ENCODE peak calls at places on chromosomes 4 and X, in nine cellular contexts. D, V, Y, U, A, C, I, P and H are unnamed samples.

GRCh38 chrX:152635941-152636340 is 1.8 kb upstream of the GABRQ start:
- DNase-seq in D (no peak), V (no peak), Y (no peak), U (no peak), A (no peak), C (peak), I (peak), P (no peak), H (peak)

GRCh38 chr4:88005086-88005485 is 2.3 kb upstream of the PKD2 start:
- DNase-seq in D (no peak), V (no peak), Y (no peak), U (no peak), A (no peak), C (peak), I (peak), P (no peak), H (no peak)

GRCh38 chr4:119731146-119731742 is 102.6 kb upstream of the PDE5A start:
- DNase-seq in D (no peak), V (no peak), Y (no peak), U (no peak), A (no peak), C (no peak), I (peak), P (no peak), H (no peak)

GRCh38 chrX:75968293-75968692 is 183.2 kb upstream of the MAGEE2 start:
- DNase-seq in D (no peak), V (no peak), Y (no peak), U (no peak), A (no peak), C (no peak), I (no peak), P (no peak), H (no peak)

GRCh38 chr4:3206439-3207100 is 42.4 kb upstream of the MSANTD1 start:
- DNase-seq in D (no peak), V (no peak), Y (no peak), U (no peak), A (no peak), C (no peak), I (no peak), P (no peak), H (no peak)

GRCh38 chr4:7197910-7198309 is 5.6 kb downstream of the SORCS2 start:
- DNase-seq in D (no peak), V (no peak), Y (no peak), U (peak), A (no peak), C (no peak), I (no peak), P (no peak), H (no peak)

GRCh38 chr4:47118192-47118879 is 87.0 kb downstream of the GABRB1 start:
- DNase-seq in D (no peak), V (no peak), Y (no peak), U (no peak), A (no peak), C (no peak), I (no peak), P (no peak), H (no peak)

GRCh38 chr4:100063355-100063754 is 113.3 kb upstream of the H2AZ1 start:
- DNase-seq in D (no peak), V (no peak), Y (no peak), U (no peak), A (no peak), C (no peak), I (no peak), P (no peak), H (no peak)

GRCh38 chr4:8407756-8408155 is 32.8 kb downstream of the ACOX3 start:
- DNase-seq in D (no peak), V (no peak), Y (no peak), U (no peak), A (no peak), C (no peak), I (no peak), P (no peak), H (no peak)

GRCh38 chrX:32995427-32995826 is 215.9 kb downstream of the DMD start:
- DNase-seq in D (no peak), V (no peak), Y (no peak), U (no peak), A (no peak), C (no peak), I (no peak), P (no peak), H (no peak)

GRCh38 chr4:143185253-143186107 is 763 bp downstream of the USP38 start:
- DNase-seq in D (no peak), V (peak), Y (no peak), U (no peak), A (peak), C (no peak), I (peak), P (peak), H (no peak)

GRCh38 chrX:38898261-38898660 is 97.0 kb downstream of the MID1IP1 start:
- DNase-seq in D (no peak), V (no peak), Y (no peak), U (no peak), A (no peak), C (no peak), I (no peak), P (no peak), H (no peak)

GRCh38 chr4:8709050-8709728 is 116.6 kb downstream of the CPZ start:
- DNase-seq in D (peak), V (no peak), Y (peak), U (peak), A (peak), C (no peak), I (no peak), P (no peak), H (no peak)

GRCh38 chr4:54027311-54027710 is 37.1 kb downstream of the CHIC2 start:
- DNase-seq in D (no peak), V (no peak), Y (no peak), U (no peak), A (no peak), C (no peak), I (no peak), P (no peak), H (no peak)

GRCh38 chr4:156547439-156547838 is 424.2 kb downstream of the PDGFC start:
- DNase-seq in D (no peak), V (no peak), Y (no peak), U (no peak), A (no peak), C (peak), I (peak), P (no peak), H (no peak)

GRCh38 chrX:56798866-56799864 is 70.1 kb downstream of the NBDY start:
- DNase-seq in D (peak), V (peak), Y (peak), U (peak), A (no peak), C (no peak), I (no peak), P (no peak), H (no peak)

GRCh38 chrX:71911023-71911730 is 532 bp downstream of the NHSL2 start:
- DNase-seq in D (peak), V (no peak), Y (no peak), U (no peak), A (peak), C (no peak), I (no peak), P (no peak), H (no peak)

GRCh38 chr4:6154875-6155274 is 45.5 kb downstream of the JAKMIP1 start:
- DNase-seq in D (no peak), V (no peak), Y (no peak), U (no peak), A (no peak), C (no peak), I (no peak), P (no peak), H (no peak)

GRCh38 chr4:173242466-173243250 is 74.0 kb downstream of the GALNT7 start:
- DNase-seq in D (no peak), V (no peak), Y (no peak), U (no peak), A (no peak), C (no peak), I (no peak), P (no peak), H (no peak)

GRCh38 chrX:133850414-133850813 is 135.0 kb downstream of the GPC3 start:
- DNase-seq in D (no peak), V (no peak), Y (no peak), U (no peak), A (no peak), C (no peak), I (no peak), P (no peak), H (no peak)

GRCh38 chrX:41029332-41029731 is 55.9 kb upstream of the USP9X start:
- DNase-seq in D (no peak), V (no peak), Y (no peak), U (no peak), A (no peak), C (no peak), I (no peak), P (no peak), H (no peak)
- H3K27ac ChIP-seq in D (no peak), V (no peak), Y (no peak), U (no peak), A (no peak), C (no peak), I (no peak), P (no peak), H (no peak)

GRCh38 chr4:147864591-147864990 is 132.7 kb downstream of the ARHGAP10 start:
- DNase-seq in D (no peak), V (no peak), Y (no peak), U (no peak), A (no peak), C (no peak), I (no peak), P (no peak), H (no peak)

GRCh38 chr4:147866532-147867271 is 134.8 kb downstream of the ARHGAP10 start:
- DNase-seq in D (peak), V (peak), Y (peak), U (peak), A (peak), C (peak), I (peak), P (peak), H (peak)

GRCh38 chr4:147863808-147864472 is 132.1 kb downstream of the ARHGAP10 start:
- DNase-seq in D (no peak), V (no peak), Y (no peak), U (no peak), A (no peak), C (no peak), I (no peak), P (no peak), H (no peak)

GRCh38 chr4:147863111-147863747 is 131.3 kb downstream of the ARHGAP10 start:
- DNase-seq in D (no peak), V (no peak), Y (no peak), U (no peak), A (no peak), C (no peak), I (peak), P (no peak), H (no peak)

DNA sequence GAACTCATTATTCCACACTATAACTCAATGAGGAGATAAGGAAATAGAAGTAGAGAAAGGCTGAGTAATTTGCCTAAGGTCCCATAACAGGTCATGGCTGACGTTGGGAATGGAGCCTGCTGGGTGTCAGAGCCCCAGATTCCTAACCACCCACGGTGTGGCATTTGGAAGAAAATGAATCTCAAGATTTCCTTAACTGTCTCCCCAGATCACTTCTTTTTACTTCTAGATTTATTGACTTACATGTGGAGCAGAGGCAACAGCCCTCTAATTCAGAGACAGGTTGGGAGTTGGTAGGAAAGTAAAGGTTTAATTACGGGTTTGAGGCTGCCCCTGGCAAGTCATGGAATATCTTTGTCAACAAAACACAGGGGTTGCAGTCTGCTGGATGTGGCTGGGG is 134.0 kb downstream of the ARHGAP10 start:
- DNase-seq in D (no peak), V (no peak), Y (no peak), U (no peak), A (no peak), C (peak), I (peak), P (peak), H (no peak)
- H3K27ac ChIP-seq in D (no peak), V (peak), Y (no peak), U (no peak), A (no peak), C (peak), I (no peak), P (no peak), H (no peak)

DNA sequence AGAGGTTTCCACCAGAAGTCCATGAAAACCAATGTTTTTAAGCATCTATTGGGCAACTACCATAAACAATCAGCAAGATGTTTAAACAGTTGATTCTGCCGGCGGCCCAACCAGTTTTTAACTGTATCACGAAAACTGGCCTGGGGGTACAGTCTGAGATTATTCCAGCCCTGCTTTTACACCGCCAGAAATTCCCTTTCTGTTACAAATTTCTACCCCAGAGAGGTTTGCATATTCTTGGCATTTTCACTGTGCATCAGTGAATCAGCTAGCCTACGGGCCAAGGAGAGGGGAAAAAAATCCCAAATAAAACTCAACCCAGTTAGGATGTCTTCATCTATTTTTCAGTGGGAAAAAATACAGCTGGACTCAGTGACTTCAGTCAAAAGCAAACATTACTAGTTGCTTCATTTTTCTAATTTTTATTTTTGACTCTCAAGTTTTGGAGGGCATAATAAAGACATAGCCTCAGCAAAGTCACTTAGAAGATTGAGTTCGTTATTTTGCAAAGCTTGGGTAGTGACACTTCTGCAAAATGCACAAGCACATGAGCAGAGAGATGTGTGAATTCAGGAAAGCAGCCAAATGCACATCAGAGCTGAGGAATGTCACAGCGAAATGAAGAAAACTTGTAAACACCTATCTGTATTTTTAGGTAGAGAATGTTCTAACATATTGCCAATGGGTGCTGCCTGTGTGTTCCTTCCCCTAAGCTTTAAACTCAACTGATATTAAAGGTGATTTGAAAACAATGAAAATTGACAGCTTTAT is 167.9 kb upstream of the GK2 start:
- DNase-seq in D (no peak), V (no peak), Y (no peak), U (no peak), A (no peak), C (no peak), I (no peak), P (no peak), H (no peak)
- H3K27ac ChIP-seq in D (no peak), V (no peak), Y (no peak), U (no peak), A (no peak), C (no peak), I (no peak), P (no peak), H (no peak)

DNA sequence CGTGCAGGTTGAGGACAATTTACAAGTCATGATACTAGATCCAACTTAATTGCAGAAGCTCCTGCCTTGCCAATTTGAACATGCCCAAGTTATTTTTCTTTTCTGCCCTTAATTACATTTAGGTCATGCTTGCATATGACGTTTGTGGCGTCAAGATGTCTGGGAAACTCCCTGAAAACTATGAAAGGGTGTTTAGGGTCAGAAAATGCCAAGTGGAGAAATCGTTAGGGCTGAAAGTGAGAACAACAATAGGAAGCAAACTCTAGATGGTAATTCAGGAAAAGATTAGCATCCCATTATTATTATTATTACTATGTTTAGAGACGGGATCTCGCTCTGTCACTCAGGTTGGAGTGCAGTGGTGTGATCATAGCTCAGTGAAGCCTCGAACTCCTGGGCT is 38.2 kb upstream of the PLAC8 start:
- DNase-seq in D (no peak), V (no peak), Y (no peak), U (no peak), A (no peak), C (no peak), I (no peak), P (no peak), H (no peak)
- H3K27ac ChIP-seq in D (no peak), V (no peak), Y (no peak), U (no peak), A (no peak), C (no peak), I (no peak), P (no peak), H (no peak)

GRCh38 chrX:154048398-154048797 is 28.7 kb upstream of the IRAK1 start:
- DNase-seq in D (no peak), V (no peak), Y (no peak), U (no peak), A (no peak), C (no peak), I (no peak), P (no peak), H (no peak)

GRCh38 chrX:154047266-154047665 is 27.6 kb upstream of the IRAK1 start:
- DNase-seq in D (no peak), V (no peak), Y (no peak), U (no peak), A (no peak), C (peak), I (peak), P (no peak), H (no peak)

GRCh38 chrX:154051210-154051810 is 31.6 kb upstream of the IRAK1 start:
- DNase-seq in D (peak), V (peak), Y (no peak), U (no peak), A (no peak), C (no peak), I (peak), P (no peak), H (no peak)

GRCh38 chrX:154050113-154050495 is 30.4 kb upstream of the IRAK1 start:
- DNase-seq in D (no peak), V (no peak), Y (no peak), U (no peak), A (no peak), C (no peak), I (no peak), P (no peak), H (no peak)

GRCh38 chrX:154049209-154050112 is 29.8 kb upstream of the IRAK1 start:
- DNase-seq in D (no peak), V (no peak), Y (no peak), U (no peak), A (no peak), C (no peak), I (no peak), P (no peak), H (no peak)
- H3K27ac ChIP-seq in D (no peak), V (no peak), Y (no peak), U (peak), A (no peak), C (no peak), I (no peak), P (no peak), H (no peak)

GRCh38 chrX:16786139-16786790 is at the start of gene TXLNG:
- DNase-seq in D (peak), V (peak), Y (peak), U (peak), A (peak), C (peak), I (peak), P (peak), H (peak)

GRCh38 chrX:16786791-16787735 is 797 bp downstream of the TXLNG start:
- DNase-seq in D (peak), V (no peak), Y (peak), U (peak), A (peak), C (no peak), I (peak), P (no peak), H (no peak)

GRCh38 chrX:16783452-16783851 is 2.8 kb upstream of the TXLNG start:
- DNase-seq in D (no peak), V (no peak), Y (no peak), U (no peak), A (no peak), C (no peak), I (no peak), P (no peak), H (no peak)

GRCh38 chrX:16788477-16788876 is 2.2 kb downstream of the TXLNG start:
- DNase-seq in D (no peak), V (no peak), Y (no peak), U (no peak), A (no peak), C (no peak), I (peak), P (no peak), H (no peak)

GRCh38 chrX:16785247-16786138 is 773 bp upstream of the TXLNG start:
- DNase-seq in D (no peak), V (peak), Y (peak), U (no peak), A (no peak), C (no peak), I (no peak), P (no peak), H (no peak)
- H3K27ac ChIP-seq in D (peak), V (no peak), Y (peak), U (no peak), A (no peak), C (no peak), I (no peak), P (no peak), H (no peak)